ENCODE peak calls at places on chromosomes 12 and 14, in six cellular contexts. D is HCT116, J is HFF-Myc, I is endothelial cell, H is prostate gland, U is lung. L is an unnamed sample.

GRCh38 chr14:68373124-68373646 is 419.7 kb downstream of the ZFP36L1 start:
- DNase-seq in D (no peak), J (no peak), I (no peak), H (no peak), U (no peak), L (no peak)

GRCh38 chr14:92877757-92878431 is 45.1 kb upstream of the CHGA start:
- DNase-seq in D (no peak), J (no peak), I (peak), H (no peak), U (no peak), L (peak)

GRCh38 chr12:53208435-53208834 is 1.4 kb upstream of the ITGB7 start:
- DNase-seq in D (no peak), J (no peak), I (no peak), H (no peak), U (no peak), L (peak)

GRCh38 chr12:53207042-53207441 is at the start of gene ITGB7:
- DNase-seq in D (no peak), J (no peak), I (no peak), H (no peak), U (no peak), L (no peak)

GRCh38 chr12:46342562-46343033 is 30.0 kb downstream of the SLC38A2 start:
- DNase-seq in D (peak), J (no peak), I (peak), H (peak), U (no peak), L (no peak)

GRCh38 chr12:93256258-93256969 is 121.3 kb upstream of the NUDT4 start:
- DNase-seq in D (no peak), J (no peak), I (no peak), H (no peak), U (no peak), L (no peak)

GRCh38 chr12:124567035-124567672 is at the start of gene NCOR2:
- DNase-seq in D (no peak), J (no peak), I (no peak), H (no peak), U (no peak), L (no peak)

GRCh38 chr14:68495101-68495637 is 297.7 kb downstream of the ZFP36L1 start:
- DNase-seq in D (no peak), J (no peak), I (peak), H (no peak), U (no peak), L (no peak)

GRCh38 chr14:80567905-80568512 is 356.7 kb upstream of the DIO2 start:
- DNase-seq in D (peak), J (no peak), I (no peak), H (no peak), U (no peak), L (no peak)

GRCh38 chr12:6202846-6203245 is 2.6 kb downstream of the CD9 start:
- DNase-seq in D (no peak), J (no peak), I (no peak), H (no peak), U (no peak), L (no peak)

GRCh38 chr14:72420749-72421452 is 473.0 kb downstream of the DPF3 start:
- DNase-seq in D (peak), J (peak), I (peak), H (peak), U (peak), L (peak)

GRCh38 chr12:118034429-118035193 is 18.1 kb downstream of the RFC5 start:
- DNase-seq in D (no peak), J (peak), I (peak), H (peak), U (no peak), L (peak)

GRCh38 chr14:93112891-93113677 is 2.6 kb downstream of the ITPK1 start:
- DNase-seq in D (peak), J (peak), I (peak), H (peak), U (peak), L (peak)

GRCh38 chr12:52441320-52441911 is 7.2 kb upstream of the KRT75 start:
- DNase-seq in D (peak), J (no peak), I (no peak), H (no peak), U (no peak), L (no peak)

GRCh38 chr14:59751578-59751977 is 119.0 kb downstream of the RTN1 start:
- DNase-seq in D (no peak), J (no peak), I (no peak), H (no peak), U (no peak), L (no peak)

GRCh38 chr12:122152754-122153153 is 21.3 kb downstream of the IL31 start:
- DNase-seq in D (no peak), J (no peak), I (no peak), H (no peak), U (no peak), L (no peak)

GRCh38 chr14:63452796-63453195 is 90.4 kb downstream of the PPP2R5E start:
- DNase-seq in D (no peak), J (no peak), I (no peak), H (no peak), U (no peak), L (no peak)

GRCh38 chr14:106417224-106418049 is 891.1 kb downstream of the TMEM121 start:
- DNase-seq in D (peak), J (no peak), I (no peak), H (no peak), U (peak), L (peak)

GRCh38 chr14:24032727-24033418 is 18.9 kb upstream of the CARMIL3 start:
- DNase-seq in D (no peak), J (no peak), I (no peak), H (no peak), U (peak), L (peak)

GRCh38 chr12:57429473-57430116 is 1.2 kb downstream of the R3HDM2 start:
- DNase-seq in D (no peak), J (no peak), I (no peak), H (no peak), U (no peak), L (no peak)

GRCh38 chr12:89098390-89099102 is 253.8 kb downstream of the DUSP6 start:
- DNase-seq in D (no peak), J (no peak), I (peak), H (no peak), U (no peak), L (peak)

GRCh38 chr14:70190156-70190555 is 1.4 kb upstream of the SLC8A3 start:
- DNase-seq in D (no peak), J (no peak), I (no peak), H (no peak), U (no peak), L (no peak)

GRCh38 chr12:25377475-25378179 is 126.9 kb upstream of the KRAS start:
- DNase-seq in D (no peak), J (peak), I (no peak), H (no peak), U (no peak), L (no peak)

GRCh38 chr12:8742501-8742900 is 44.7 kb downstream of the RIMKLB start:
- DNase-seq in D (no peak), J (no peak), I (no peak), H (no peak), U (no peak), L (no peak)

GRCh38 chr12:113766880-113767878 is 198.9 kb downstream of the RBM19 start:
- DNase-seq in D (no peak), J (peak), I (no peak), H (no peak), U (no peak), L (no peak)

GRCh38 chr12:113002676-113003075 is 24.4 kb downstream of the OAS2 start:
- DNase-seq in D (no peak), J (no peak), I (no peak), H (no peak), U (no peak), L (no peak)

GRCh38 chr12:124487065-124487833 is 80.2 kb downstream of the NCOR2 start:
- DNase-seq in D (no peak), J (no peak), I (no peak), H (no peak), U (no peak), L (peak)

GRCh38 chr12:4217091-4217490 is 56.5 kb upstream of the CCND2 start:
- DNase-seq in D (no peak), J (no peak), I (no peak), H (no peak), U (no peak), L (no peak)

GRCh38 chr14:99348816-99349609 is 77.0 kb upstream of the BCL11B start:
- DNase-seq in D (no peak), J (no peak), I (no peak), H (no peak), U (no peak), L (no peak)

GRCh38 chr12:75971253-75971652 is 60.3 kb downstream of the PHLDA1 start:
- DNase-seq in D (no peak), J (no peak), I (no peak), H (no peak), U (no peak), L (no peak)

DNA sequence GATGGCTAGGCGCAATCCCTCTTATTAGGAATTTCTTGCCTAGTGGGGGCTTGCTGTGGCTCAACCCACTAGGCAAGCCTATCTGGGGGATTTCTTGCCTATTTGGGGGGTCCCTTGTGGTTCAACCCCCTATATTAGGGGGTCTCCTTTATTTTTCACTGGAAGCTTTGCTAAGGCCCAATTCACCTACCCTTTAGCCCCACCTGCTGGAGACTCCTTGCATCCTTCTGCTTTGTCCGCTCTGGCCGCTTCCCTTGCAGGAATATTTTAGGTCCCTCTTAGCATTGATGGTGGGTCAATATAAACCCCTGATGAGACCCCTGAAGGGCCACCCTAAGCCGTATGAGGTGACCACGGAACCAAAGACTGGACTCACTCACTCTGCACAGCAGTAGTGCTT is 1552.1 kb downstream of the AACS start:
- DNase-seq in D (no peak), J (no peak), I (no peak), H (no peak), U (no peak), L (peak)
- TF ChIP-seq CTCF in D (no peak), J (peak), I (no peak), H (no peak), U (no peak), L (no peak)

GRCh38 chr14:78566859-78567172 is 396.6 kb downstream of the NRXN3 start:
- DNase-seq in D (no peak), J (no peak), I (no peak), H (no peak), U (no peak), L (no peak)
- TF ChIP-seq CTCF in D (no peak), J (no peak), I (no peak), H (no peak), U (no peak), L (no peak)

DNA sequence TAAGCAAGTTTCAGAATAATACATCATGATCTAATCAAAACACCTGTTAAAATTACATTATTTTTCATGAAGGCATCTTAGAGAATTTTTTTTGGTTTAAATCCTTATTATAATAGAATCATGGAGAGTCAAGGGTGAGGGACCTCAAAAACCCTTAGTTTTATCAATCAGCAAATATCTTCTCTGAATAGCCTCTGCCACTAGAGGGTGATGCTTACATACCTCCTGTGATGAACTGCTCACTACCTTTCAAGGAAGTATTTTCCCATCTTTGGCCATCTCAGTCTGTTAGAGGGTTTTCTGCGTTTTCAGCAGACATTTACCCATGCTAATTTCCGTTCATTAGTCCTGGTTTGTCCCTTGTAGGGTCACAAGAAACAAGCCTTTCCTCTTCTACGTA is 200.2 kb downstream of the TRHDE start:
- DNase-seq in D (no peak), J (no peak), I (no peak), H (no peak), U (no peak), L (no peak)
- TF ChIP-seq CTCF in D (no peak), J (no peak), I (no peak), H (no peak), U (no peak), L (no peak)

DNA sequence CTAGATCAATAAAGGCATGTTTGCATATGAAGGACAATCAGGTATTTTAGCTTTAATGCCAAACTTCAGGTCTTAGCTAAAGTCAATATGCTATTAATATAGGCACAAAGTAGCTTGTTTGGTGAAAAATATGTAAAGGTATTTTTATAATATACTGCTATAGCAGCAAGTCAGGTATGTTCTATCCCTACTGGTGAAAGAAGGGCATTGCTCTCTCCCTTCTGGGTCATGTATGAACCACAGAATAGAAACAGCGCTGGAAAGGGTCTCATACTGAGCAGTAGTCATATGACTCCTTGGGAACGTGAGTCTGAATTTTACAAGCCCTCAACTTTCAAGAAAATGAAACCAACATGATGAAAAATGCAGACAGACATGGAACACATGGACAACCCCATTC is 314.6 kb downstream of the GRIN2B start:
- DNase-seq in D (no peak), J (no peak), I (no peak), H (no peak), U (no peak), L (no peak)
- TF ChIP-seq CTCF in D (no peak), J (no peak), I (peak), H (no peak), U (no peak), L (peak)

GRCh38 chr12:69545081-69545480 is 40.2 kb upstream of the CCT2 start:
- DNase-seq in D (no peak), J (no peak), I (no peak), H (no peak), U (no peak), L (no peak)

GRCh38 chr12:69548687-69549086 is 36.6 kb upstream of the CCT2 start:
- DNase-seq in D (no peak), J (no peak), I (no peak), H (no peak), U (no peak), L (no peak)

GRCh38 chr12:69546693-69547438 is 38.4 kb upstream of the CCT2 start:
- DNase-seq in D (no peak), J (no peak), I (no peak), H (no peak), U (no peak), L (no peak)

GRCh38 chr12:69540606-69541386 is 44.5 kb upstream of the CCT2 start:
- DNase-seq in D (no peak), J (peak), I (no peak), H (no peak), U (no peak), L (no peak)

DNA sequence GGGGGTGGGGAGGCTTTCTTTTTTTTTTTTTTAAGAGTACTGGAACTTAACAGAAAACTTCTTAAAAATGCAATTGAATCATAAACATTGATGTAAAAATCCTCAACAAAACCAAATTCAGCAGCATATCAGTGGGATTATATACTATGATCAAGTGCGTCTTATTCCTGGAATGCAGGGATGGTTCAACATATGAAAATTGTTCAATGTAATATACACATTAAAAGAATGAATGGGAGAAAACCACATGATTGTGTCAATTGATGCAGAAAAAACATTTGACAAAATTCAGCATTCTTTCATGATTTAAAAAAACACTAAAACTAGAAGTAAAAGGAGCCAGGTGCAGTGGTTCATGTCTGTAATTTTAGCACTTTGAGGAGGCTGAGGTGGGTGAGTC is 41.2 kb upstream of the CCT2 start:
- DNase-seq in D (no peak), J (no peak), I (no peak), H (no peak), U (no peak), L (no peak)
- TF ChIP-seq CTCF in D (no peak), J (no peak), I (no peak), H (no peak), U (no peak), L (no peak)

GRCh38 chr12:48868446-48868845 is 2.8 kb upstream of the RND1 start:
- DNase-seq in D (no peak), J (no peak), I (no peak), H (no peak), U (no peak), L (no peak)

GRCh38 chr12:48863296-48863695 is 2.4 kb downstream of the RND1 start:
- DNase-seq in D (no peak), J (no peak), I (no peak), H (no peak), U (no peak), L (no peak)

GRCh38 chr12:48862691-48863090 is 3.0 kb downstream of the RND1 start:
- DNase-seq in D (no peak), J (no peak), I (no peak), H (no peak), U (no peak), L (no peak)

GRCh38 chr12:48865141-48865440 is 579 bp downstream of the RND1 start:
- DNase-seq in D (no peak), J (no peak), I (no peak), H (no peak), U (no peak), L (no peak)

DNA sequence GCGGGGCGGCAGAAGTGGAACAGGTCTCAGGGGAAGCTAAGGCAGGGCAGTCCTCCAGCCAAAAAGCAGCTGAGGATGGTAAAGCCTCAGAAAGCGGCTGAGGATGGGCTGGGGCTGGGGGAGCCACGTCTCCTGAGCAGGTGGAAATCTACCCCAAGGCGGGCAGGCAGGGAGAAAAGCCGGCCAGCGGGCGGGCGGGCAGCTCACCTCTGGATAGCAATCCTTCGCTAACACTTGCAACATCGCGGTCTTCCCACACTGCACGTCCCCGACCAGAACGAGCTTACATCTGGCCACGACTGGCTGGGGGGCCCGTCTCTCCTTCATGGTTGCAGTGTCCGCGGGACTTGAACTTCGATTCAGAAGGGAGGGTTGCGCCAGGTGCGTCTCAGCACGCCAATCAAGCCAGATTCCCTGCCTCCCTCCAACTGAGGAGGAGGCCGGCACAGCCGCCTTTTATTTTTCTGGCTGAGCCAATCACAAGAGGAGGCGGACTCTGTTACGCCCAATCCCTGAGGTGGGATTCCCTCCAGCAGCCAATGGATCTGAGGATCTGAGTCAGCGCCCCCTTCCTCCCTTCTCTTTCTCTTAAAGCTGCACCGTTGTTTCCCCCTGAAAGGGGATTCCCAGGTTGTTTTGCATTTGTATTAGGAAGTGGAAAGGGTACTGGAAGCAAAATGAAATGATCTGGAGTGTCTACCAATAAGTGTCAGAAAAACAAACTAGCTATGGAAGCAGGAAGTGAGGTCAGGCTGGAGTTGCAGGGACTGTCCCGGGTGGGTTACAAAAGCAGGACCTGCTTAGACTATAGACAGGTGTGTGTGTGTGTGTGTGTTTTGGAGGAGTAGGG is at the start of gene RND1:
- DNase-seq in D (peak), J (peak), I (peak), H (peak), U (peak), L (peak)
- TF ChIP-seq CTCF in D (peak), J (peak), I (no peak), H (no peak), U (no peak), L (no peak)